ENCODE peak calls at places on chromosomes 6 and 20, in eight cellular contexts. One of them, this sample, is unnamed.
A peak's percentile ranks its signal among the peaks of the same experiment; 100 is the strongest.

GRCh38 chr6:9140861-9141534 is 705.7 kb upstream of the SLC35B3 start:
- DNase-seq in KG1: no peak
- DNase-seq in Daoy: peak; percentile 24
- DNase-seq in GM20000: no peak
- DNase-seq in AG08396: no peak
- DNase-seq in fibroblast of the conjunctiva: peak; percentile 69
- DNase-seq in stimulated activated naive CD4-positive, alpha-beta T cell: no peak
- DNase-seq in cardiac septum: no peak
- DNase-seq in this sample: no peak

GRCh38 chr6:31042801-31043200 is 32.5 kb downstream of the MUC22 start:
- DNase-seq in KG1: no peak
- DNase-seq in AG08396: peak; percentile 52
- DNase-seq in GM20000: peak; percentile 46
- DNase-seq in cardiac septum: no peak
- DNase-seq in stimulated activated naive CD4-positive, alpha-beta T cell: peak; percentile 3
- DNase-seq in Daoy: peak; percentile 66
- DNase-seq in fibroblast of the conjunctiva: peak; percentile 27
- DNase-seq in this sample: no peak

GRCh38 chr20:35216541-35216940 is 9.9 kb upstream of the MMP24 start:
- DNase-seq in GM20000: no peak
- DNase-seq in Daoy: no peak
- DNase-seq in AG08396: no peak
- DNase-seq in fibroblast of the conjunctiva: no peak
- DNase-seq in cardiac septum: no peak
- DNase-seq in KG1: no peak
- DNase-seq in stimulated activated naive CD4-positive, alpha-beta T cell: no peak
- DNase-seq in this sample: no peak

GRCh38 chr6:3806169-3806922 is 42.8 kb upstream of the FAM50B start:
- DNase-seq in AG08396: no peak
- DNase-seq in GM20000: no peak
- DNase-seq in KG1: no peak
- DNase-seq in fibroblast of the conjunctiva: no peak
- DNase-seq in cardiac septum: no peak
- DNase-seq in Daoy: no peak
- DNase-seq in stimulated activated naive CD4-positive, alpha-beta T cell: no peak
- DNase-seq in this sample: no peak

GRCh38 chr6:52574709-52575489 is 2.0 kb downstream of the TRAM2 start:
- DNase-seq in Daoy: peak; percentile 67
- DNase-seq in KG1: peak; percentile 6
- DNase-seq in cardiac septum: no peak
- DNase-seq in GM20000: peak; percentile 76
- DNase-seq in stimulated activated naive CD4-positive, alpha-beta T cell: peak; percentile 61
- DNase-seq in AG08396: peak; percentile 76
- DNase-seq in fibroblast of the conjunctiva: no peak
- DNase-seq in this sample: no peak

GRCh38 chr6:81562169-81562568 is 190.3 kb downstream of the TENT5A start:
- DNase-seq in Daoy: peak; percentile 59
- DNase-seq in stimulated activated naive CD4-positive, alpha-beta T cell: no peak
- DNase-seq in GM20000: no peak
- DNase-seq in AG08396: peak; percentile 49
- DNase-seq in KG1: no peak
- DNase-seq in cardiac septum: no peak
- DNase-seq in fibroblast of the conjunctiva: peak; percentile 47
- DNase-seq in this sample: peak; percentile 43

GRCh38 chr6:82775361-82775760 is 290.3 kb downstream of the UBE3D start:
- DNase-seq in stimulated activated naive CD4-positive, alpha-beta T cell: no peak
- DNase-seq in cardiac septum: no peak
- DNase-seq in KG1: no peak
- DNase-seq in AG08396: no peak
- DNase-seq in GM20000: no peak
- DNase-seq in Daoy: no peak
- DNase-seq in fibroblast of the conjunctiva: no peak
- DNase-seq in this sample: no peak

GRCh38 chr20:826695-827323 is 6.7 kb upstream of the FAM110A start:
- DNase-seq in KG1: no peak
- DNase-seq in GM20000: no peak
- DNase-seq in fibroblast of the conjunctiva: no peak
- DNase-seq in AG08396: no peak
- DNase-seq in Daoy: no peak
- DNase-seq in stimulated activated naive CD4-positive, alpha-beta T cell: no peak
- DNase-seq in cardiac septum: no peak
- DNase-seq in this sample: no peak

This sample was measured in AG04450.